ENCODE peak calls at places on chromosomes 4 and X, in nine cellular contexts. J is GM23248; L is fibroblast of lung; C is EL; T is cardiac muscle cell; E is Calu3; Z is left cardiac atrium; K is stimulated activated CD4-positive, alpha-beta T cell treated with anti-CD3 and anti-CD28 coated beads, TNF-alpha, amount 100 ng/mL, for 4 hours; M is activated CD8-positive, alpha-beta memory T cell treated with anti-CD3 and anti-CD28 coated beads for 4 hours. S is an unnamed sample.

GRCh38 chr4:3026531-3026930 is 47.8 kb downstream of the HTT-AS start:
- DNase-seq in K (no peak), L (no peak), E (no peak), J (no peak), Z (no peak), C (no peak), T (no peak), M (no peak), S (no peak)

GRCh38 chrX:113330416-113330815 is 489.8 kb upstream of the AMOT start:
- DNase-seq in Z (no peak), M (no peak), K (no peak), L (no peak), T (no peak), C (no peak), E (no peak), J (peak), S (no peak)

GRCh38 chrX:154717824-154718223 is 33.1 kb downstream of the GAB3 start:
- DNase-seq in C (peak), Z (no peak), T (no peak), K (no peak), M (no peak), E (no peak), L (peak), J (no peak), S (no peak)

GRCh38 chr4:148192526-148192925 is 249.7 kb downstream of the NR3C2 start:
- DNase-seq in K (no peak), M (no peak), T (no peak), E (no peak), L (no peak), C (no peak), J (no peak), Z (no peak), S (no peak)

GRCh38 chrX:108091878-108092291 is 307 bp downstream of the ATG4A start:
- DNase-seq in C (no peak), M (no peak), Z (no peak), E (peak), J (peak), L (no peak), T (no peak), K (no peak), S (peak)

GRCh38 chr4:20087512-20087911 is 164.2 kb upstream of the SLIT2 start:
- DNase-seq in K (no peak), J (no peak), L (no peak), T (no peak), M (no peak), E (no peak), Z (no peak), C (no peak), S (no peak)

GRCh38 chrX:110108381-110108796 is 105.5 kb downstream of the TMEM164 start:
- DNase-seq in E (no peak), M (no peak), K (no peak), C (peak), Z (no peak), T (no peak), J (no peak), L (no peak), S (no peak)

GRCh38 chr4:185222598-185222997 is 13.2 kb downstream of the SNX25 start:
- DNase-seq in L (peak), T (no peak), Z (no peak), J (peak), M (no peak), K (no peak), C (peak), E (no peak), S (no peak)

GRCh38 chrX:53262918-53263394 is 18.4 kb downstream of the IQSEC2 start:
- DNase-seq in K (no peak), E (peak), T (no peak), L (peak), J (peak), M (no peak), C (peak), Z (no peak), S (no peak)

GRCh38 chrX:119728487-119728886 is 29.9 kb upstream of the SOWAHD start:
- DNase-seq in K (no peak), T (no peak), L (no peak), Z (no peak), E (peak), J (no peak), C (no peak), M (no peak), S (peak)

GRCh38 chr4:115154826-115155225 is 41.4 kb upstream of the NDST4 start:
- DNase-seq in L (no peak), T (no peak), Z (no peak), E (no peak), J (peak), M (no peak), K (no peak), C (no peak), S (peak)

S was measured in G401.